ENCODE peak calls at places on chromosomes 12 and 14, in eight cellular contexts. One of them, this sample, is unnamed.

GRCh38 chr12:108884116-108885012 is 4.5 kb downstream of the DAO start:
- DNase-seq in T follicular helper cell: peak; percentile 46
- DNase-seq in HEK293T: peak; percentile 68
- DNase-seq in ELF-1: peak; percentile 58
- DNase-seq in AML-193: peak; percentile 50
- DNase-seq in astrocyte of the spinal cord: no peak
- DNase-seq in fibroblast of the conjunctiva: no peak
- DNase-seq in occipital lobe: no peak
- DNase-seq in this sample: peak; percentile 54

GRCh38 chr12:42977451-42978230 is 388.1 kb upstream of the PRICKLE1 start:
- DNase-seq in T follicular helper cell: no peak
- DNase-seq in astrocyte of the spinal cord: peak; percentile 36
- DNase-seq in HEK293T: no peak
- DNase-seq in occipital lobe: no peak
- DNase-seq in fibroblast of the conjunctiva: no peak
- DNase-seq in AML-193: no peak
- DNase-seq in ELF-1: no peak
- DNase-seq in this sample: no peak

GRCh38 chr12:124130717-124131670 is 158.0 kb downstream of the ZNF664 start:
- DNase-seq in occipital lobe: no peak
- DNase-seq in astrocyte of the spinal cord: peak; percentile 14
- DNase-seq in AML-193: no peak
- DNase-seq in HEK293T: no peak
- DNase-seq in T follicular helper cell: no peak
- DNase-seq in ELF-1: peak; percentile 47
- DNase-seq in fibroblast of the conjunctiva: no peak
- DNase-seq in this sample: no peak

GRCh38 chr14:87833026-87833425 is 160.0 kb downstream of the GALC start:
- DNase-seq in fibroblast of the conjunctiva: no peak
- DNase-seq in ELF-1: no peak
- DNase-seq in AML-193: no peak
- DNase-seq in astrocyte of the spinal cord: no peak
- DNase-seq in T follicular helper cell: no peak
- DNase-seq in occipital lobe: no peak
- DNase-seq in HEK293T: no peak
- DNase-seq in this sample: no peak

GRCh38 chr14:94682736-94683135 is 70.5 kb downstream of the SERPINA3 start:
- DNase-seq in T follicular helper cell: no peak
- DNase-seq in HEK293T: no peak
- DNase-seq in AML-193: no peak
- DNase-seq in astrocyte of the spinal cord: no peak
- DNase-seq in fibroblast of the conjunctiva: no peak
- DNase-seq in ELF-1: no peak
- DNase-seq in occipital lobe: no peak
- DNase-seq in this sample: no peak

GRCh38 chr12:115422845-115423545 is 739.0 kb upstream of the TBX3 start:
- DNase-seq in occipital lobe: no peak
- DNase-seq in AML-193: no peak
- DNase-seq in ELF-1: no peak
- DNase-seq in T follicular helper cell: no peak
- DNase-seq in fibroblast of the conjunctiva: no peak
- DNase-seq in astrocyte of the spinal cord: no peak
- DNase-seq in HEK293T: no peak
- DNase-seq in this sample: no peak

GRCh38 chr12:26496170-26496569 is 300.8 kb downstream of the SSPN start:
- DNase-seq in astrocyte of the spinal cord: no peak
- DNase-seq in occipital lobe: no peak
- DNase-seq in HEK293T: no peak
- DNase-seq in T follicular helper cell: no peak
- DNase-seq in fibroblast of the conjunctiva: no peak
- DNase-seq in ELF-1: no peak
- DNase-seq in AML-193: peak; percentile 35
- DNase-seq in this sample: no peak

GRCh38 chr12:39839072-39839471 is 219.5 kb upstream of the ABCD2 start:
- DNase-seq in fibroblast of the conjunctiva: no peak
- DNase-seq in ELF-1: no peak
- DNase-seq in occipital lobe: no peak
- DNase-seq in T follicular helper cell: no peak
- DNase-seq in AML-193: no peak
- DNase-seq in HEK293T: no peak
- DNase-seq in astrocyte of the spinal cord: no peak
- DNase-seq in this sample: peak; percentile 31

GRCh38 chr12:11877869-11878780 is 192.6 kb upstream of the BCL2L14 start:
- DNase-seq in HEK293T: no peak
- DNase-seq in ELF-1: peak; percentile 37
- DNase-seq in AML-193: no peak
- DNase-seq in occipital lobe: peak; percentile 60
- DNase-seq in astrocyte of the spinal cord: peak; percentile 83
- DNase-seq in fibroblast of the conjunctiva: no peak
- DNase-seq in T follicular helper cell: no peak
- DNase-seq in this sample: no peak

GRCh38 chr14:105060751-105061427 is 4.3 kb downstream of the GPR132 start:
- DNase-seq in AML-193: peak; percentile 63
- DNase-seq in T follicular helper cell: no peak
- DNase-seq in HEK293T: no peak
- DNase-seq in occipital lobe: no peak
- DNase-seq in ELF-1: no peak
- DNase-seq in astrocyte of the spinal cord: no peak
- DNase-seq in fibroblast of the conjunctiva: no peak
- DNase-seq in this sample: no peak

GRCh38 chr14:25833341-25834121 is 764.3 kb downstream of the NOVA1 start:
- DNase-seq in fibroblast of the conjunctiva: peak; percentile 50
- DNase-seq in astrocyte of the spinal cord: peak; percentile 29
- DNase-seq in ELF-1: peak; percentile 27
- DNase-seq in occipital lobe: peak; percentile 43
- DNase-seq in HEK293T: peak; percentile 53
- DNase-seq in T follicular helper cell: no peak
- DNase-seq in AML-193: no peak
- DNase-seq in this sample: no peak

GRCh38 chr12:22046968-22047390 is 961 bp downstream of the CMAS start:
- DNase-seq in astrocyte of the spinal cord: peak; percentile 30
- DNase-seq in T follicular helper cell: no peak
- DNase-seq in ELF-1: no peak
- DNase-seq in fibroblast of the conjunctiva: no peak
- DNase-seq in HEK293T: no peak
- DNase-seq in occipital lobe: no peak
- DNase-seq in AML-193: no peak
- DNase-seq in this sample: no peak

GRCh38 chr12:89414851-89415250 is 62.5 kb upstream of the DUSP6 start:
- DNase-seq in ELF-1: no peak
- DNase-seq in AML-193: no peak
- DNase-seq in astrocyte of the spinal cord: peak; percentile 42
- DNase-seq in occipital lobe: no peak
- DNase-seq in T follicular helper cell: no peak
- DNase-seq in fibroblast of the conjunctiva: no peak
- DNase-seq in HEK293T: no peak
- DNase-seq in this sample: no peak

GRCh38 chr14:51622376-51622775 is 29.3 kb upstream of the FRMD6 start:
- DNase-seq in fibroblast of the conjunctiva: no peak
- DNase-seq in AML-193: no peak
- DNase-seq in occipital lobe: no peak
- DNase-seq in T follicular helper cell: no peak
- DNase-seq in ELF-1: no peak
- DNase-seq in astrocyte of the spinal cord: no peak
- DNase-seq in HEK293T: no peak
- DNase-seq in this sample: no peak

GRCh38 chr12:53052419-53053222 is 2.8 kb downstream of the TNS2 start:
- DNase-seq in astrocyte of the spinal cord: peak; percentile 85
- DNase-seq in ELF-1: no peak
- DNase-seq in occipital lobe: peak; percentile 79
- DNase-seq in T follicular helper cell: no peak
- DNase-seq in fibroblast of the conjunctiva: peak; percentile 88
- DNase-seq in AML-193: no peak
- DNase-seq in HEK293T: no peak
- DNase-seq in this sample: peak; percentile 96

GRCh38 chr12:122021193-122021821 is 377 bp upstream of the BCL7A start:
- DNase-seq in fibroblast of the conjunctiva: no peak
- DNase-seq in AML-193: no peak
- DNase-seq in T follicular helper cell: no peak
- DNase-seq in occipital lobe: no peak
- DNase-seq in ELF-1: peak; percentile 50
- DNase-seq in astrocyte of the spinal cord: no peak
- DNase-seq in HEK293T: peak; percentile 39
- DNase-seq in this sample: no peak

GRCh38 chr12:78767264-78767981 is 97.2 kb upstream of the SYT1 start:
- DNase-seq in AML-193: no peak
- DNase-seq in astrocyte of the spinal cord: no peak
- DNase-seq in occipital lobe: no peak
- DNase-seq in T follicular helper cell: no peak
- DNase-seq in fibroblast of the conjunctiva: no peak
- DNase-seq in ELF-1: no peak
- DNase-seq in HEK293T: no peak
- DNase-seq in this sample: no peak

GRCh38 chr14:70415788-70416187 is 1.1 kb downstream of the SYNJ2BP start:
- DNase-seq in ELF-1: no peak
- DNase-seq in fibroblast of the conjunctiva: no peak
- DNase-seq in astrocyte of the spinal cord: no peak
- DNase-seq in HEK293T: no peak
- DNase-seq in occipital lobe: no peak
- DNase-seq in AML-193: no peak
- DNase-seq in T follicular helper cell: no peak
- DNase-seq in this sample: no peak

GRCh38 chr12:32261638-32262037 is 137.7 kb upstream of the FGD4 start:
- DNase-seq in occipital lobe: no peak
- DNase-seq in T follicular helper cell: no peak
- DNase-seq in fibroblast of the conjunctiva: no peak
- DNase-seq in ELF-1: no peak
- DNase-seq in AML-193: no peak
- DNase-seq in astrocyte of the spinal cord: no peak
- DNase-seq in HEK293T: no peak
- DNase-seq in this sample: no peak

GRCh38 chr14:59630281-59630963 is 53.8 kb upstream of the CCDC175 start:
- DNase-seq in HEK293T: peak; percentile 71
- DNase-seq in ELF-1: peak; percentile 37
- DNase-seq in occipital lobe: peak; percentile 55
- DNase-seq in AML-193: no peak
- DNase-seq in fibroblast of the conjunctiva: no peak
- DNase-seq in T follicular helper cell: no peak
- DNase-seq in astrocyte of the spinal cord: peak; percentile 9
- DNase-seq in this sample: no peak

GRCh38 chr12:117875652-117876491 is 92.9 kb downstream of the KSR2 start:
- DNase-seq in fibroblast of the conjunctiva: no peak
- DNase-seq in HEK293T: peak; percentile 75
- DNase-seq in T follicular helper cell: peak; percentile 65
- DNase-seq in astrocyte of the spinal cord: peak; percentile 54
- DNase-seq in AML-193: no peak
- DNase-seq in occipital lobe: peak; percentile 54
- DNase-seq in ELF-1: peak; percentile 86
- DNase-seq in this sample: no peak

GRCh38 chr14:56216631-56217379 is 98.6 kb downstream of the PELI2 start:
- DNase-seq in HEK293T: no peak
- DNase-seq in ELF-1: no peak
- DNase-seq in fibroblast of the conjunctiva: no peak
- DNase-seq in occipital lobe: no peak
- DNase-seq in T follicular helper cell: no peak
- DNase-seq in AML-193: peak; percentile 27
- DNase-seq in astrocyte of the spinal cord: no peak
- DNase-seq in this sample: peak; percentile 42

GRCh38 chr14:34110531-34110930 is 159.7 kb upstream of the EGLN3 start:
- DNase-seq in HEK293T: no peak
- DNase-seq in T follicular helper cell: no peak
- DNase-seq in occipital lobe: no peak
- DNase-seq in astrocyte of the spinal cord: no peak
- DNase-seq in ELF-1: no peak
- DNase-seq in fibroblast of the conjunctiva: no peak
- DNase-seq in AML-193: no peak
- DNase-seq in this sample: no peak

GRCh38 chr12:107349839-107350238 is 256.5 kb upstream of the CRY1 start:
- DNase-seq in HEK293T: no peak
- DNase-seq in fibroblast of the conjunctiva: no peak
- DNase-seq in AML-193: no peak
- DNase-seq in T follicular helper cell: no peak
- DNase-seq in astrocyte of the spinal cord: no peak
- DNase-seq in ELF-1: no peak
- DNase-seq in occipital lobe: no peak
- DNase-seq in this sample: no peak

GRCh38 chr12:68932123-68932700 is 759 bp downstream of the CPM start:
- DNase-seq in occipital lobe: no peak
- DNase-seq in AML-193: no peak
- DNase-seq in astrocyte of the spinal cord: no peak
- DNase-seq in fibroblast of the conjunctiva: no peak
- DNase-seq in T follicular helper cell: no peak
- DNase-seq in ELF-1: no peak
- DNase-seq in HEK293T: no peak
- DNase-seq in this sample: no peak

GRCh38 chr12:54394281-54394719 is 9.8 kb upstream of the ZNF385A start:
- DNase-seq in ELF-1: peak; percentile 75
- DNase-seq in T follicular helper cell: no peak
- DNase-seq in occipital lobe: peak; percentile 31
- DNase-seq in HEK293T: peak; percentile 66
- DNase-seq in fibroblast of the conjunctiva: no peak
- DNase-seq in astrocyte of the spinal cord: peak; percentile 33
- DNase-seq in AML-193: peak; percentile 51
- DNase-seq in this sample: no peak

GRCh38 chr12:51370667-51371066 is 20.5 kb downstream of the GALNT6 start:
- DNase-seq in ELF-1: no peak
- DNase-seq in T follicular helper cell: no peak
- DNase-seq in fibroblast of the conjunctiva: no peak
- DNase-seq in occipital lobe: no peak
- DNase-seq in AML-193: no peak
- DNase-seq in astrocyte of the spinal cord: no peak
- DNase-seq in HEK293T: no peak
- DNase-seq in this sample: no peak

GRCh38 chr12:65495233-65495632 is 216.8 kb downstream of the MSRB3 start:
- DNase-seq in T follicular helper cell: no peak
- DNase-seq in occipital lobe: no peak
- DNase-seq in fibroblast of the conjunctiva: no peak
- DNase-seq in astrocyte of the spinal cord: peak; percentile 78
- DNase-seq in ELF-1: peak; percentile 46
- DNase-seq in HEK293T: no peak
- DNase-seq in AML-193: no peak
- DNase-seq in this sample: no peak

GRCh38 chr14:101469382-101470251 is 91.7 kb upstream of the DIO3 start:
- DNase-seq in astrocyte of the spinal cord: no peak
- DNase-seq in fibroblast of the conjunctiva: no peak
- DNase-seq in HEK293T: no peak
- DNase-seq in occipital lobe: no peak
- DNase-seq in AML-193: no peak
- DNase-seq in T follicular helper cell: no peak
- DNase-seq in ELF-1: no peak
- DNase-seq in this sample: no peak

GRCh38 chr14:99603471-99603933 is 505 bp downstream of the CCDC85C start:
- DNase-seq in astrocyte of the spinal cord: peak; percentile 53
- DNase-seq in ELF-1: peak; percentile 66
- DNase-seq in T follicular helper cell: peak; percentile 36
- DNase-seq in fibroblast of the conjunctiva: no peak
- DNase-seq in AML-193: no peak
- DNase-seq in HEK293T: peak; percentile 35
- DNase-seq in occipital lobe: no peak
- DNase-seq in this sample: peak; percentile 50

GRCh38 chr12:28535216-28535615 is 345.0 kb downstream of the CCDC91 start:
- DNase-seq in ELF-1: no peak
- DNase-seq in HEK293T: no peak
- DNase-seq in AML-193: no peak
- DNase-seq in T follicular helper cell: no peak
- DNase-seq in occipital lobe: no peak
- DNase-seq in fibroblast of the conjunctiva: peak; percentile 39
- DNase-seq in astrocyte of the spinal cord: peak; percentile 46
- DNase-seq in this sample: no peak

GRCh38 chr14:88750413-88750812 is 42.3 kb downstream of the EML5 start:
- DNase-seq in astrocyte of the spinal cord: no peak
- DNase-seq in HEK293T: no peak
- DNase-seq in occipital lobe: no peak
- DNase-seq in ELF-1: no peak
- DNase-seq in fibroblast of the conjunctiva: no peak
- DNase-seq in T follicular helper cell: no peak
- DNase-seq in AML-193: no peak
- DNase-seq in this sample: no peak

This sample was measured in pancreas.